ENCODE peak calls at places on chromosomes 4 and X, in nine cellular contexts. B is adrenal gland, H is body of pancreas, P is A549, J is heart left ventricle, X is esophagus muscularis mucosa, D is transverse colon, M is tibial nerve, O is right lobe of liver. L is an unnamed sample.

GRCh38 chrX:69010339-69010738 is 154.9 kb downstream of the PJA1 start:
- DNase-seq in M (no peak), D (no peak), X (no peak), H (no peak), J (no peak), B (no peak), O (no peak), P (no peak), L (no peak)

GRCh38 chr4:14564281-14564680 is 438.0 kb upstream of the CPEB2 start:
- DNase-seq in D (no peak), O (no peak), H (no peak), M (no peak), J (no peak), B (no peak), X (no peak), P (no peak), L (no peak)

GRCh38 chrX:115372026-115372610 is 82.6 kb downstream of the LUZP4 start:
- DNase-seq in M (no peak), B (no peak), X (no peak), P (peak), D (no peak), O (no peak), H (no peak), J (no peak), L (no peak)

GRCh38 chrX:17635231-17635630 is 102.1 kb upstream of the SCML1 start:
- DNase-seq in O (no peak), B (no peak), D (peak), M (no peak), H (peak), P (no peak), J (no peak), X (no peak), L (no peak)

GRCh38 chr4:141802324-141802723 is 165.9 kb downstream of the IL15 start:
- DNase-seq in X (no peak), J (no peak), P (no peak), D (no peak), O (no peak), M (no peak), B (no peak), H (no peak), L (no peak)

GRCh38 chr4:15774020-15774420 is 4.1 kb upstream of the CD38 start:
- DNase-seq in B (no peak), D (no peak), P (peak), J (no peak), H (no peak), O (no peak), X (no peak), M (no peak), L (no peak)

GRCh38 chr4:74874785-74875367 is 58.0 kb upstream of the PARM1 start:
- DNase-seq in J (no peak), P (peak), D (no peak), M (no peak), X (no peak), B (peak), O (peak), H (peak), L (peak)

GRCh38 chrX:125765347-125765746 is 400.7 kb downstream of the DCAF12L2 start:
- DNase-seq in D (no peak), B (no peak), M (no peak), J (no peak), P (no peak), O (no peak), H (no peak), X (no peak), L (no peak)

GRCh38 chr4:8643441-8643840 is 50.9 kb downstream of the CPZ start:
- DNase-seq in D (no peak), H (no peak), P (no peak), B (no peak), X (no peak), J (no peak), O (no peak), M (no peak), L (no peak)

GRCh38 chr4:78464265-78464664 is 87.3 kb upstream of the ANXA3 start:
- DNase-seq in B (no peak), P (no peak), D (no peak), H (no peak), J (no peak), O (no peak), X (no peak), M (no peak), L (no peak)

GRCh38 chr4:80226091-80226490 is 28.8 kb downstream of the PRDM8 start:
- DNase-seq in X (no peak), J (no peak), M (no peak), P (no peak), B (no peak), D (no peak), O (no peak), H (no peak), L (no peak)

GRCh38 chr4:110678517-110678916 is 55.6 kb upstream of the PITX2 start:
- DNase-seq in H (no peak), O (no peak), M (no peak), P (no peak), D (no peak), X (no peak), J (no peak), B (no peak), L (no peak)

GRCh38 chr4:22522706-22523501 is 7.0 kb upstream of the ADGRA3 start:
- DNase-seq in X (no peak), O (no peak), D (no peak), M (no peak), J (no peak), B (no peak), H (no peak), P (no peak), L (no peak)

GRCh38 chrX:129877401-129877800 is 28.6 kb upstream of the UTP14A start:
- DNase-seq in B (no peak), J (no peak), H (no peak), X (no peak), D (no peak), O (no peak), M (no peak), P (no peak), L (no peak)

GRCh38 chr4:113397114-113397701 is 347.8 kb downstream of the ANK2 start:
- DNase-seq in J (no peak), M (no peak), B (no peak), X (no peak), P (no peak), D (no peak), H (no peak), O (no peak), L (peak)

GRCh38 chr4:113394108-113394729 is 344.8 kb downstream of the ANK2 start:
- DNase-seq in X (no peak), D (no peak), B (no peak), J (no peak), M (no peak), O (no peak), P (no peak), H (no peak), L (no peak)

GRCh38 chr4:113390850-113391249 is 341.4 kb downstream of the ANK2 start:
- DNase-seq in H (no peak), M (no peak), B (no peak), X (no peak), O (no peak), P (no peak), J (no peak), D (no peak), L (no peak)

GRCh38 chr4:113398441-113399143 is 349.1 kb downstream of the ANK2 start:
- DNase-seq in P (no peak), J (no peak), M (no peak), B (no peak), O (no peak), D (no peak), X (no peak), H (no peak), L (no peak)

GRCh38 chr4:113394730-113395530 is 345.5 kb downstream of the ANK2 start:
- DNase-seq in P (peak), O (peak), J (no peak), M (no peak), H (peak), X (no peak), B (peak), D (peak), L (peak)
- TF ChIP-seq POLR2A in P (no peak), O (no peak), J (no peak), M (no peak), H (no peak), X (no peak), B (no peak), D (no peak), L (no peak)

GRCh38 chr4:174156239-174156826 is 127.1 kb downstream of the FBXO8 start:
- DNase-seq in D (no peak), P (peak), M (no peak), H (no peak), J (no peak), B (no peak), O (no peak), X (no peak), L (no peak)
- H3K27ac ChIP-seq in D (peak), P (no peak), M (no peak), H (no peak), J (no peak), B (no peak), O (no peak), X (peak), L (no peak)

GRCh38 chr4:144489831-144490230 is 156.1 kb upstream of the HHIP start:
- DNase-seq in D (no peak), H (no peak), O (no peak), J (no peak), B (no peak), X (no peak), P (no peak), M (no peak), L (no peak)

GRCh38 chr4:144499777-144500176 is 146.2 kb upstream of the HHIP start:
- DNase-seq in D (no peak), P (no peak), O (no peak), M (no peak), J (no peak), B (no peak), X (no peak), H (no peak), L (no peak)

GRCh38 chr4:144495944-144496343 is 150.0 kb upstream of the HHIP start:
- DNase-seq in J (no peak), M (no peak), P (no peak), D (no peak), H (no peak), B (no peak), X (no peak), O (no peak), L (no peak)

GRCh38 chr4:144494280-144494679 is 151.7 kb upstream of the HHIP start:
- DNase-seq in P (no peak), B (no peak), J (no peak), D (no peak), H (no peak), M (no peak), X (no peak), O (no peak), L (no peak)
- TF ChIP-seq CTCF in P (no peak), B (no peak), J (no peak), D (no peak), H (no peak), M (no peak), X (no peak), O (no peak), L (no peak)

GRCh38 chr4:3074078-3074845 is at the start of the genes HTT and HTT-AS:
- DNase-seq in O (peak), H (peak), M (peak), P (peak), X (peak), B (peak), D (peak), J (peak), L (peak)
- TF ChIP-seq POLR2A in O (peak), H (peak), M (peak), P (peak), X (peak), B (peak), D (peak), J (no peak), L (peak)

GRCh38 chrX:65723706-65724105 is 56.3 kb downstream of the MSN start:
- DNase-seq in J (no peak), O (no peak), B (no peak), H (no peak), D (no peak), X (no peak), M (no peak), P (no peak), L (no peak)
- H3K27ac ChIP-seq in J (no peak), O (no peak), B (no peak), H (no peak), D (no peak), X (no peak), M (no peak), P (no peak), L (no peak)

GRCh38 chr4:40196724-40197281 is at the start of gene RHOH:
- DNase-seq in O (no peak), B (no peak), X (no peak), D (peak), M (no peak), P (no peak), J (no peak), H (no peak), L (no peak)

GRCh38 chr4:40194602-40195161 is 2.1 kb upstream of the RHOH start:
- DNase-seq in J (no peak), X (no peak), O (no peak), D (peak), P (no peak), H (no peak), M (no peak), B (no peak), L (no peak)

GRCh38 chr4:40193578-40193977 is 3.3 kb upstream of the RHOH start:
- DNase-seq in O (no peak), X (no peak), H (no peak), P (no peak), M (no peak), J (no peak), D (no peak), B (no peak), L (no peak)

GRCh38 chr4:40196260-40196659 is 571 bp upstream of the RHOH start:
- DNase-seq in P (no peak), H (no peak), J (no peak), M (no peak), D (no peak), O (no peak), X (no peak), B (no peak), L (no peak)

DNA sequence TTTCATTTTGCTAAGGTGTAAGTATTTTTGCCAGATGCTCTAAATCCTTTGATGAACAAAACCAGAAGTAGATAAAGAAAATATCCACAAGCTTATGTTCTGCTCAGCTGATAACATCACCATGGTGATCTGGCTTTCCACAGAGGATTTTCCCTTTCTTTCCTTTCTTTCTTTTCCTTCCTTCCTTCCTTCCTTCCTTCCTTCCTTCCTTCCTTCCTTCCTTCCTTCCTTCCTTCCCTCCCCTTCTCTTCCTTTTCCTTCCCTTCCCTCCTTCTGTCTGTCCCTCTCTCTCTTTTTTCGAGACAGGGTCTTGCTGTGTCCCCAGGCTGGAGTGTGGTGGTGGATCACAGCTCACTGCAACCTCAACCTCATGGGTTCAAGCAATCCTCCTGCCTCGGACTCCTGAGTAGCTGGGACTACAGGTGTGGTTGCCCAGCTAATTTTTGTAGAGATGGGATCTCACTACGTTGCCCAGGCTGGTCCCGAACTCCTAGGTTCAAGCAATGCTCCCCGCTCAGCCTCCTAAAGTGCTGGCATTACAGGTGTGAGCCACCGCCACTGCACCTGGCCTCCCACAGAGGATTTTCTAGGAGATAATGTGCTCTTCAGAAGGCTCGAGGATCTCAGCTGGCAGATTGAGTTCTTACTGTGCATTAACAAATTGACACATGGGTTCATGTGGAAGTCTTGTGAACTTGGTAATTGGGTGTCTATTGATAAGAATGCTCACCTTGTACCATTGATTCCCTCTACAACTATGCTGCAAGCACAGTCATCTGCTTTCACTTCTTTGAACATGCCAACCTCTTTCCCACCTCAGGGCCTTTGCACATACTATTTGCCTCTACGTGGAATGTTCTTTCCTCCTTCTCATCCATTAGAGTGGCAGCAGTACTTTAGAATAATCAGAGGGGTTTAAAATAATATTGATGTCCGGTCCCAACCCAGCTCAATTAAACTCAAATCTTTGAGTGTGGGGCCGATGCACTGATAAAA is 1.4 kb upstream of the RHOH start:
- DNase-seq in H (no peak), D (no peak), J (no peak), X (no peak), M (no peak), O (no peak), P (no peak), B (no peak), L (no peak)
- TF ChIP-seq CTCF in H (no peak), D (no peak), J (no peak), X (no peak), M (no peak), O (no peak), P (no peak), B (no peak), L (no peak)

DNA sequence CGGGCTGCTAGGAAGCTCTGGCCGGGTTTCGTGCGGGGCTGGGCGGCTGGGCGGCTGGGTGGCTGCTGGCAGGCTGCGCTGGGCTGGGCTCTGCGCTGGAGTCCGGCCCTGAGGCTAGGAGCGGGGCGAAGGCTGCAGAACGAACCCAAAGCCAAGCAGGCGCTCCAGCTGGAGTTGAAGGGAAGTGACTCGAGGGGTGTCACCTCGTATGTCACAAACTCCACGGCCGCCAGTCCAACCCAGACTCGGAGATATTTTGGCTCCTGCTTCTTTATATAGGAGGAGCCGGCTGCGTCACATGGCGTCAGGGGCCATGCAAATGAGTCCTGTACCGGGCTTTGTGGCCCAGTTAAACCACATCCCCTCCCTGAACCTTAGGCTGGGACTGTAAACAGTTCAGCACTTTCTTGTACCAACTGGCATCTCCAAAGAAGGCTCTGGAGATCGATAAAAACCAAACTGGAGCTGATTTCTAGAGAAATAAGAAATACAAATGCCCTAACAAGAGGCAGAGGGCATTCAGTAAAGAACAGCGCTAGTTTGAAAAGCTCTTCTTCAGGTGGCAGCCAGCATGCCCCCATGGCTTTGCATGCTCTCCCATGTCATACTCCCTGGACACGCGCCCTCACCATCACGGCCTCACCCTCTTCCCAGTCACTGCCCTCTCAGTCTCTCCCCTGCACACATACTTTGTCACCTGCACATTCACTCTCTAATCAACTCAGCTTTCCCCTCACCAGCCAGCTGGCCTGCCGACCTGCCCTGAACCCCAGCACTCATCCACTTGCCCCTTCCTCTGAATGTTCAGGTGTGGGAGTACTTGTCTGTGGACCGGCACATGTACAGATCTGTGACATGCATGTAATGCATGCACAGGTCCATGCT is 58.5 kb downstream of the TSC22D3 start:
- DNase-seq in X (peak), H (peak), M (peak), D (peak), O (peak), P (peak), B (peak), J (peak), L (peak)
- TF ChIP-seq POLR2A in X (peak), H (peak), M (peak), D (peak), O (peak), P (peak), B (peak), J (peak), L (peak)

L was measured in uterus.